ENCODE peak calls at places on chromosomes 1 and 21, in ten cellular contexts. J is H1; Z is NT2/D1; G is PC-9; X is CD8-positive, alpha-beta memory T cell; C is SJSA1; N is PC-3; K is aorta; D is heart left ventricle; A is lower lobe of right lung. U is an unnamed sample. For H3K4me1 and H3K36me3, the result is how much of the 10 kb centered on the place peaks cover.

GRCh38 chr1:211724711-211725196 is 49.3 kb upstream of the NEK2 start:
- DNase-seq in J (no peak), Z (no peak), G (no peak), X (no peak), C (no peak), N (no peak), K (no peak), D (no peak), A (no peak), U (no peak)

GRCh38 chr1:23422313-23422877 is 2.2 kb downstream of the TCEA3 start:
- DNase-seq in J (no peak), Z (no peak), G (no peak), X (peak), C (peak), N (peak), K (peak), D (peak), A (peak), U (peak)

GRCh38 chr21:35904995-35905972 is 155.0 kb downstream of the SETD4 start:
- DNase-seq in J (no peak), Z (no peak), G (no peak), X (no peak), C (no peak), N (no peak), K (peak), D (no peak), A (no peak), U (no peak)

GRCh38 chr1:235009561-235010306 is 118.9 kb downstream of the TOMM20 start:
- DNase-seq in J (no peak), Z (no peak), G (no peak), X (no peak), C (no peak), N (no peak), K (no peak), D (no peak), A (no peak), U (no peak)

GRCh38 chr1:2928733-2929325 is 92.4 kb upstream of the ACTRT2 start:
- DNase-seq in J (no peak), Z (no peak), G (no peak), X (no peak), C (no peak), N (no peak), K (no peak), D (no peak), A (no peak), U (peak)

GRCh38 chr1:46488343-46489168 is 1.1 kb upstream of the DMBX1 start:
- DNase-seq in J (peak), Z (no peak), G (no peak), X (no peak), C (no peak), N (peak), K (no peak), D (no peak), A (no peak), U (no peak)

GRCh38 chr1:1244192-1244811 is 2.2 kb downstream of the C1QTNF12 start:
- DNase-seq in J (no peak), Z (no peak), G (no peak), X (no peak), C (no peak), N (no peak), K (no peak), D (no peak), A (no peak), U (no peak)

GRCh38 chr1:244712669-244713068 is 59.7 kb downstream of the DESI2 start:
- DNase-seq in J (no peak), Z (no peak), G (no peak), X (no peak), C (no peak), N (no peak), K (no peak), D (no peak), A (no peak), U (no peak)

GRCh38 chr1:25809283-25809926 is 9.4 kb downstream of the SELENON start:
- DNase-seq in J (no peak), Z (no peak), G (no peak), X (no peak), C (no peak), N (no peak), K (peak), D (no peak), A (no peak), U (no peak)

GRCh38 chr1:88422037-88422436 is 262.0 kb upstream of the PKN2 start:
- DNase-seq in J (no peak), Z (no peak), G (no peak), X (no peak), C (no peak), N (peak), K (no peak), D (no peak), A (no peak), U (no peak)
- H3K4me1 ChIP-seq in J (under half), Z (under half), G (under half), X (under half), C (under half), N (under half), K (under half), D (under half), A (under half), U (under half)

DNA sequence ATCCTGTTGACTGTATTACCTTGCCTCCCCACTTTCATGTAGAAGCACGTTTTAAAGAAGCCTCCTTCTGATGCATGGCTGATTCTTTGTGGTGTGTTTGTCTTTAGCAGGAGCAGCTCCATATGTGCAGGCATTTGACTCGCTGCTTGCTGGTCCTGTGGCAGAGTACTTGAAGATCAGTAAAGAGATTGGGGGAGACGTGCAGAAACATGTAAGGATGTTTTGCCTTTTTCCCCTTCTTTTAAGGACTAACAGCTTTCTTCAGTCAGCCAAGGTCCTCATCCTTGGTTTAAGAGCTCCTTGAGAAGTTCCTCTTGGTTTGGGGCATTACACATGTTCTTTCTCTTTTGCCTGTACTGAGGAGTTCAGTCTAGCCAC is 19.4 kb downstream of the CAP1 start:
- DNase-seq in J (no peak), Z (no peak), G (no peak), X (no peak), C (no peak), N (no peak), K (no peak), D (no peak), A (no peak), U (no peak)
- H3K4me3 ChIP-seq in J (no peak), Z (no peak), G (no peak), X (peak), C (no peak), N (no peak), K (no peak), D (no peak), A (peak), U (no peak)

GRCh38 chr1:157241185-157241538 is 103.0 kb upstream of the ETV3 start:
- DNase-seq in J (no peak), Z (no peak), G (no peak), X (no peak), C (no peak), N (no peak), K (no peak), D (no peak), A (no peak), U (no peak)
- H3K36me3 ChIP-seq in J (under half), Z (under half), G (under half), X (under half), C (under half), N (under half), K (under half), D (under half), A (under half), U (under half)

GRCh38 chr1:161121042-161121441 is 3.1 kb downstream of the NIT1 start:
- DNase-seq in J (no peak), Z (no peak), G (no peak), X (no peak), C (no peak), N (no peak), K (no peak), D (no peak), A (no peak), U (no peak)

GRCh38 chr1:161119379-161120061 is 1.6 kb downstream of the NIT1 start:
- DNase-seq in J (no peak), Z (no peak), G (peak), X (peak), C (peak), N (peak), K (no peak), D (no peak), A (no peak), U (no peak)

GRCh38 chr1:161119017-161119378 is 1.1 kb downstream of the NIT1 start:
- DNase-seq in J (peak), Z (no peak), G (no peak), X (no peak), C (no peak), N (no peak), K (no peak), D (peak), A (no peak), U (no peak)

GRCh38 chr1:161121838-161122237 is 3.9 kb downstream of the NIT1 start:
- DNase-seq in J (no peak), Z (no peak), G (no peak), X (no peak), C (no peak), N (no peak), K (no peak), D (no peak), A (no peak), U (no peak)

DNA sequence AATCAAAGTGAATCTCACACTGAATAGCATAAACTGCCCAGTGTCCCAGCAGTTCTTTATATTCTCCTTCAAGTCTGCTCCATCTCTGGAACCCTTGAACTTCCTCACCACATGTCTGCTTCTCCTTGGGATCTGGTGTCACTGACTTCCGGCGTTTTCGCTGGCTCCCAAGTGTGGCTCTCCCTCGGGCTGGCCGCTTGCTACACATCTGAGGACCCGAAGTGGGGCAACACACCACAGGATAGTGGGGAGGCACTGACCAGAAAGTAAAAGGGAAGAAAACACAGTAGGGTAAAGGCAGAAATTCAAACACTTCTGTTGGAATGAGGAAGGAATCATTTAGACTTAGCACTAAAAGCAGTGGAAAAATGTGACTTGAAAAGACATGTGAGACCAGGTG is 5.1 kb downstream of the NIT1 start:
- DNase-seq in J (no peak), Z (no peak), G (no peak), X (no peak), C (no peak), N (no peak), K (no peak), D (no peak), A (peak), U (no peak)
- H3K4me1 ChIP-seq in J (under half), Z (under half), G (under half), X (under half), C (under half), N (under half), K (under half), D (under half), A (half or more), U (under half)

DNA sequence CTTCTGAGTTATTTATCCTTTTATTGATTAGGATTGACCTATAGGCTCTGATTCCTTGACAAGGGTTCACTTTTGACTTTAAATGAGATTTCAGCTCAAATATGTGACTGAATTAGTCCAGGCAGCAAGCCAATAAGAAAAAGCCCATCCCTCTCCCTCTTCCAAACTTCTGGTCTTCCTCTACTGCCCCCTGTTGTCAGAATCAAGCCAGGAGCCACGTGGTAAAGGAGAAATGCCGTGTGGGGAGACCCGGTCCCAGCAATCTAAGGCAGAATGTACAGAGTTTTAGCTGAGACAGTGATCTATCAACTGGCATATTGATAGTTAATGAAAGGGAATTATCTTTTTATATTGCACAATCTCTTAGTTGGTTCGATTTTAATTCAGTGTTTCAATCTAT is 5.2 kb downstream of the ADAMTS5 start:
- DNase-seq in J (peak), Z (no peak), G (no peak), X (no peak), C (no peak), N (peak), K (no peak), D (no peak), A (no peak), U (no peak)
- H3K4me3 ChIP-seq in J (no peak), Z (no peak), G (no peak), X (no peak), C (no peak), N (no peak), K (no peak), D (no peak), A (no peak), U (no peak)

GRCh38 chr1:201810466-201811216 is 18.3 kb upstream of the IPO9 start:
- DNase-seq in J (no peak), Z (no peak), G (no peak), X (no peak), C (no peak), N (no peak), K (no peak), D (peak), A (no peak), U (peak)
- H3K36me3 ChIP-seq in J (half or more), Z (half or more), G (under half), X (under half), C (half or more), N (under half), K (under half), D (half or more), A (half or more), U (half or more)

GRCh38 chr1:77975907-77976306 is 3.0 kb downstream of the FUBP1 start:
- DNase-seq in J (no peak), Z (no peak), G (no peak), X (no peak), C (peak), N (no peak), K (no peak), D (no peak), A (no peak), U (no peak)
- H3K4me1 ChIP-seq in J (under half), Z (under half), G (under half), X (half or more), C (under half), N (under half), K (under half), D (under half), A (under half), U (half or more)

GRCh38 chr1:154398141-154398540 is 7.0 kb upstream of the IL6R start:
- DNase-seq in J (no peak), Z (no peak), G (no peak), X (no peak), C (no peak), N (no peak), K (no peak), D (no peak), A (no peak), U (no peak)
- H3K4me3 ChIP-seq in J (no peak), Z (no peak), G (no peak), X (no peak), C (no peak), N (no peak), K (no peak), D (no peak), A (no peak), U (no peak)

DNA sequence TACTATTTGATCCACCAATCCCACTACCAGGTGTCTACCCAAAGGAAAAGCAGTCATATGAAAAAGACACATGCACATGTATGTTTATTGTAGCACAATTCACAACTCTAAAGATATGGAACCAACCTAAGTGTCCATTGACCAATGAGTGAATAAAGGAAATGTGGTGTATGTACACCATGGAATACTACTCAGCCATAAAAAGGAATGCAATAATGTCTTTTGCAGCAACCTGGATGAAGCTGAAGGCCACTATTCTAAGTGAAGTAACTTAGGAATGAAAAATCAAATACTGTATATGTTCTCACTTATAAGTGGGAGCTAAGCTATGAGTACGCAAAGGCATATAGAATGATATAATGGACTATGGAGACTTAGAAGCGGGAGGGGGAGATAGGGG is 12.6 kb downstream of the ADIPOR1 start:
- DNase-seq in J (no peak), Z (no peak), G (no peak), X (no peak), C (no peak), N (no peak), K (no peak), D (no peak), A (no peak), U (no peak)
- H3K36me3 ChIP-seq in J (half or more), Z (half or more), G (under half), X (half or more), C (half or more), N (half or more), K (under half), D (half or more), A (half or more), U (half or more)

GRCh38 chr21:42286416-42286815 is 28.8 kb downstream of the TFF3 start:
- DNase-seq in J (no peak), Z (no peak), G (no peak), X (no peak), C (no peak), N (no peak), K (no peak), D (no peak), A (peak), U (no peak)
- H3K4me1 ChIP-seq in J (under half), Z (under half), G (under half), X (under half), C (under half), N (under half), K (under half), D (under half), A (under half), U (under half)